ENCODE peak calls at places on chromosomes 4 and X, in nine cellular contexts. A is activated T-helper 1 cell treated with anti-CD3 and anti-CD28 coated beads, Interleukin-2, amount 50 U/mL, for 16 hours; T is hepatic stellate cell; M is stimulated activated CD4-positive, alpha-beta T cell treated with anti-CD3 and anti-CD28 coated beads, Interleukin-4, amount 100 ng/mL, for 1 hour; R is lung; Q is NK-92 treated with Interleukin-12 subunit alpha and Interleukin-12 subunit beta, amount 100 ng/mL, for 24 hours; L is neural progenitor cell; O is GM10248; Z is hypothalamus. U is an unnamed sample.
A peak's percentile ranks its signal among the peaks of the same experiment; 100 is the strongest.

GRCh38 chr4:173247316-173247715 is 78.7 kb downstream of the GALNT7 start:
- DNase-seq in L (no peak), T (no peak), Z (no peak), Q (no peak), R (no peak), A (no peak), O (no peak), M (no peak), U (no peak)

GRCh38 chr4:113555868-113556267 is 205.7 kb downstream of the CAMK2D start:
- DNase-seq in R (peak; percentile 65), T (no peak), Z (no peak), A (no peak), L (no peak), Q (no peak), O (no peak), M (no peak), U (no peak)

GRCh38 chr4:14867847-14868246 is 134.4 kb upstream of the CPEB2 start:
- DNase-seq in O (no peak), T (no peak), L (peak; percentile 89), M (no peak), A (no peak), Q (no peak), Z (no peak), R (no peak), U (no peak)

GRCh38 chr4:7439699-7440098 is 5.0 kb upstream of the PSAPL1 start:
- DNase-seq in L (no peak), T (no peak), A (no peak), Q (no peak), Z (no peak), O (no peak), R (no peak), M (no peak), U (no peak)

GRCh38 chr4:3765271-3766206 is 646 bp upstream of the ADRA2C start:
- DNase-seq in A (no peak), M (no peak), Z (no peak), R (no peak), Q (no peak), T (peak; percentile 75), O (no peak), L (peak; percentile 90), U (no peak)

GRCh38 chrX:120769576-120770341 is 105.9 kb downstream of the CT47B1 start:
- DNase-seq in Q (no peak), M (no peak), Z (no peak), A (no peak), O (peak; percentile 19), T (no peak), L (peak; percentile 37), R (no peak), U (no peak)

GRCh38 chr4:48109413-48110263 is 24.4 kb downstream of the TXK start:
- DNase-seq in M (no peak), T (peak; percentile 26), O (peak; percentile 46), R (no peak), L (peak; percentile 70), A (no peak), Q (no peak), Z (no peak), U (no peak)

GRCh38 chrX:78063687-78064086 is 40.4 kb upstream of the PGK1 start:
- DNase-seq in L (no peak), T (no peak), Z (no peak), R (no peak), M (no peak), Q (no peak), A (no peak), O (no peak), U (no peak)

GRCh38 chrX:130575831-130576404 is 174.1 kb downstream of the RBMX2 start:
- DNase-seq in A (no peak), R (no peak), Z (peak; percentile 1), Q (no peak), T (peak; percentile 18), M (peak; percentile 10), O (peak; percentile 38), L (peak; percentile 57), U (no peak)

GRCh38 chrX:153423652-153424051 is 12.4 kb downstream of the ZFP92 start:
- DNase-seq in A (no peak), L (no peak), M (no peak), T (no peak), O (no peak), Z (no peak), R (peak; percentile 55), Q (no peak), U (no peak)

GRCh38 chr4:183422962-183423653 is 21.3 kb upstream of the CDKN2AIP start:
- DNase-seq in R (no peak), Z (no peak), Q (no peak), M (no peak), T (no peak), A (no peak), L (no peak), O (no peak), U (no peak)

GRCh38 chrX:155871934-155872333 is 9.2 kb upstream of the VAMP7 start:
- DNase-seq in A (no peak), Q (no peak), Z (no peak), O (no peak), T (no peak), R (no peak), M (no peak), L (no peak), U (no peak)

GRCh38 chr4:121822796-121823504 is 733 bp downstream of the CCNA2 start:
- DNase-seq in Q (peak; percentile 31), A (no peak), Z (no peak), T (peak; percentile 26), L (peak; percentile 52), R (no peak), O (peak; percentile 50), M (peak; percentile 10), U (no peak)

GRCh38 chr4:77385124-77385969 is 220.3 kb upstream of the CXCL13 start:
- DNase-seq in Z (peak; percentile 52), T (peak; percentile 34), R (peak; percentile 39), L (peak; percentile 78), O (peak; percentile 48), M (peak; percentile 46), Q (no peak), A (peak; percentile 9), U (peak; percentile 45)

GRCh38 chr4:109979932-109980717 is 67.4 kb downstream of the EGF start:
- DNase-seq in Q (no peak), O (no peak), A (no peak), R (no peak), M (no peak), L (no peak), Z (no peak), T (peak; percentile 4), U (no peak)

GRCh38 chr4:141899541-141899940 is 263.2 kb downstream of the IL15 start:
- DNase-seq in O (no peak), M (no peak), Q (no peak), A (no peak), L (no peak), R (no peak), Z (no peak), T (no peak), U (no peak)

GRCh38 chrX:150680974-150681373 is 12.2 kb upstream of the MTMR1 start:
- DNase-seq in A (no peak), M (no peak), Z (no peak), O (peak; percentile 12), R (no peak), L (peak; percentile 34), T (no peak), Q (no peak), U (no peak)

GRCh38 chrX:53682885-53683555 is 3.5 kb downstream of the HUWE1 start:
- DNase-seq in T (peak; percentile 33), M (peak; percentile 38), Q (peak; percentile 13), L (peak; percentile 50), A (no peak), Z (no peak), O (peak; percentile 16), R (peak; percentile 32), U (no peak)

GRCh38 chr4:26242451-26242850 is 78.4 kb upstream of the RBPJ start:
- DNase-seq in M (no peak), Q (no peak), Z (no peak), O (no peak), R (no peak), A (no peak), L (no peak), T (no peak), U (no peak)